ENCODE peak calls at places on chromosome 10, in seven cellular contexts. T, A, E, P, M, I and L are unnamed samples.

GRCh38 chr10:122282253-122282671 is 11.2 kb downstream of the BTBD16 start:
- DNase-seq in P (no peak), E (peak; percentile 22), T (no peak), A (no peak), M (no peak), I (no peak), L (no peak)

GRCh38 chr10:48502791-48503190 is 102.1 kb downstream of the ARHGAP22 start:
- DNase-seq in M (no peak), E (no peak), A (no peak), P (no peak), T (no peak), I (no peak), L (no peak)

GRCh38 chr10:69880301-69881081 is 78.8 kb downstream of the COL13A1 start:
- DNase-seq in P (no peak), E (no peak), M (no peak), T (no peak), I (no peak), A (no peak), L (no peak)

GRCh38 chr10:88066876-88067275 is 203.5 kb downstream of the PTEN start:
- DNase-seq in E (no peak), A (peak; percentile 85), I (no peak), T (no peak), M (no peak), P (peak; percentile 21), L (peak; percentile 61)

GRCh38 chr10:131514454-131514853 is 202.9 kb upstream of the TCERG1L start:
- DNase-seq in T (no peak), M (no peak), A (peak; percentile 43), E (no peak), P (no peak), I (no peak), L (no peak)

GRCh38 chr10:117272195-117273076 is 31.5 kb downstream of the SLC18A2 start:
- DNase-seq in T (no peak), A (no peak), P (no peak), E (no peak), M (no peak), I (no peak), L (no peak)

GRCh38 chr10:108850138-108850854 is 1073.0 kb downstream of the XPNPEP1 start:
- DNase-seq in A (peak; percentile 70), T (no peak), I (no peak), E (no peak), P (no peak), M (no peak), L (no peak)

GRCh38 chr10:3671431-3671955 is 113.5 kb downstream of the KLF6 start:
- DNase-seq in E (no peak), I (no peak), T (no peak), M (no peak), P (no peak), A (no peak), L (no peak)

GRCh38 chr10:96334888-96335526 is 23.8 kb downstream of the OPALIN start:
- DNase-seq in T (no peak), P (no peak), I (peak; percentile 35), M (no peak), E (peak; percentile 55), A (no peak), L (no peak)

GRCh38 chr10:89267056-89267455 is 15.5 kb upstream of the LIPA start:
- DNase-seq in I (no peak), E (no peak), M (no peak), A (no peak), T (no peak), P (no peak), L (no peak)

GRCh38 chr10:114259825-114260224 is 20.8 kb downstream of the VWA2 start:
- DNase-seq in E (peak; percentile 80), M (no peak), I (no peak), A (no peak), P (no peak), T (peak; percentile 52), L (no peak)

GRCh38 chr10:72171175-72171630 is 44.6 kb upstream of the ANAPC16 start:
- DNase-seq in M (peak; percentile 79), P (no peak), E (peak; percentile 77), I (peak; percentile 80), A (no peak), T (no peak), L (peak; percentile 63)

DNA sequence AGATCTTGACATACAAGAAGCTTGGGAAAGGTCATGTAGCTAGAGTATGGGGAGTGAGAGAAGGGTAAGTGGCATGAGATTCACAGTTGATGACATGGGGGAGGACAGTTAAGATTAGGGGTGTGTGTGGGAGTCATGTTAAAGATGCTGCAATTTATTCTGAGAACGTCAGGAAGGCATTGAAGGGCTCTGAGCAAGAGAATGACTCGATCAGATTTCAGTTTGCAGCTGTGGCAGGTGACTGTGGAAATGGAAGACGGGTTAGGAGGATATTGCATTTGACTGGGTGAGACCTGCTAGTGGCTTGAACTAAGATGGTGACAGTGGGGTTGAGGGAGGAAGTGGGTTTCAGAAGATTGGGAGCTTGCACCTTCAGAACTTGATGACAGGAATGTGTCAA is 5.6 kb downstream of the CDC123 start:
- DNase-seq in E (no peak), I (no peak), P (no peak), M (no peak), A (no peak), T (no peak), L (no peak)
- H3K36me3 ChIP-seq in E (peaks cover 6% of the 10 kb centered on the region), I (peaks cover 17% of the 10 kb centered on the region), P (peaks cover 26% of the 10 kb centered on the region), M (peaks cover 3% of the 10 kb centered on the region), A (peaks cover 50% of the 10 kb centered on the region), T (peaks cover 67% of the 10 kb centered on the region), L (no peaks in the 10 kb centered on the region)

DNA sequence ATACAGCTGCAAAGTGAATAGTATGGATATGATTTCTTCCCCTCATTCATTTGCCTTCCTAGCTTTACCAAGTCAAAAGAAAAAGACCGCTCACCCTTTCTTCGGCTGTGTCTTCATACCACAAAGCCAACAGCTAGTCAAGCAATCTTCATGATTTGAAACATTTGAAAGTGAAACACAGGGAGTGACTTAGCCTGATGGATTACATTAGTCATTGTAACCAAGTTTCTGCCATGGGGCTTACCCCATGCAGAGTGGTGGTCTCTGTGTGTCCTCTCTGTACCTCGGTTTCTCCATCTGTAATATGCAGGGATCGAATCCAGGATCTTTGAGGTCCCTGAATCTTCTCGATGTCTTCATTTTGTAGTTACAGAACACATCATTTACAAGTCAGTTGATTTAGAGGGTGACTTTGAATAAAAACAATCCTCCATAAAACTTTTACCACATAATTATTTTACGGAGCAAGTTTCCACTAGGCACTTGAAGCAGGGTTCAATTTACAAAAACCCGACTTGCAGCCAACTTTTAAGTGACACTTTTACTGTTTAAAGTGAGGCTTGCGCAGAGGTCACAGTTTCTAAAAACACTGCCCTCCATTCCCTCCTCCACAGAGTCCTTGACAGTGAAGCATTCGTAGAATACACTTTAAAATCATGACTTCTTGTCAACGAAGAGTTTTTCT is 2.2 kb upstream of the LGI1 start:
- DNase-seq in T (no peak), M (no peak), E (no peak), A (no peak), I (no peak), P (no peak), L (no peak)
- H3K27ac ChIP-seq in T (no peak overlapping the region), M (no peak overlapping the region), E (no peak overlapping the region), A (no peak overlapping the region), I (no peak overlapping the region), P (no peak overlapping the region), L (no peak overlapping the region)

DNA sequence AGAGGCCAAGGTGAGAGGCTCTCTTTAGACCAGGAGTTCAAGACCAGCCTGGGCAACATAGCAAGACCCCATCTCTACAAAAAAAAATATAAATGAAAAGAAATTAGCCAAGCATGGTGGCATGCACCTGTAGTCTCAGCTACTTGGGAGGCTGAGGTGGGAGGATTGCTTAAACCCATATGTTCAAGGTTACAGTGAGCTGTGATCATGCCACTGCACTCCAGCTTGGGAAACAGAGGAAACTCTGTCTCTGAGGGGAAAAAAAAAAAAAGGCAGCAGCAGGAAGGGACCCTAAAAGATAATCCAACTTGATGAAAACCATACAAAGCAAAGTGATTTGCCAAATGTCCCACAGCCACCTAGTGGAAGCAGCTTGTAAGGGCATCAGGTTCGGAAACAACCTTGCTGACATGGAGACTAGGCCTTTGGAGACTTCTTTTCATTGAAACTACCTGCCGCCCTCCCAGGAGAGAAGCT is 15.6 kb upstream of the PBLD start:
- DNase-seq in E (peak; percentile 67), I (peak; percentile 58), T (no peak), A (peak; percentile 83), M (no peak), P (peak; percentile 24), L (no peak)
- H3K36me3 ChIP-seq in E (peaks cover 7% of the 10 kb centered on the region), I (peaks cover 28% of the 10 kb centered on the region), T (peaks cover 93% of the 10 kb centered on the region), A (peaks cover 31% of the 10 kb centered on the region), M (peaks cover 4% of the 10 kb centered on the region), P (peaks cover 4% of the 10 kb centered on the region), L (peaks cover 75% of the 10 kb centered on the region)

GRCh38 chr10:21056461-21056860 is 159.3 kb upstream of the NEBL start:
- DNase-seq in M (no peak), A (no peak), I (no peak), T (no peak), P (no peak), E (no peak), L (no peak)

GRCh38 chr10:21060626-21061025 is 163.5 kb upstream of the NEBL start:
- DNase-seq in T (no peak), E (no peak), A (peak; percentile 4), M (no peak), I (no peak), P (no peak), L (no peak)

GRCh38 chr10:21055339-21056135 is 158.4 kb upstream of the NEBL start:
- DNase-seq in T (no peak), I (no peak), E (no peak), A (no peak), P (no peak), M (no peak), L (no peak)

GRCh38 chr10:21057989-21058388 is 160.9 kb upstream of the NEBL start:
- DNase-seq in M (no peak), P (no peak), I (no peak), A (no peak), E (no peak), T (no peak), L (no peak)

GRCh38 chr10:21057436-21057835 is 160.3 kb upstream of the NEBL start:
- DNase-seq in I (no peak), P (no peak), E (no peak), A (peak; percentile 19), T (no peak), M (no peak), L (no peak)
- H3K27ac ChIP-seq in I (no peak overlapping the region), P (no peak overlapping the region), E (no peak overlapping the region), A (no peak overlapping the region), T (no peak overlapping the region), M (no peak overlapping the region), L (no peak overlapping the region)

DNA sequence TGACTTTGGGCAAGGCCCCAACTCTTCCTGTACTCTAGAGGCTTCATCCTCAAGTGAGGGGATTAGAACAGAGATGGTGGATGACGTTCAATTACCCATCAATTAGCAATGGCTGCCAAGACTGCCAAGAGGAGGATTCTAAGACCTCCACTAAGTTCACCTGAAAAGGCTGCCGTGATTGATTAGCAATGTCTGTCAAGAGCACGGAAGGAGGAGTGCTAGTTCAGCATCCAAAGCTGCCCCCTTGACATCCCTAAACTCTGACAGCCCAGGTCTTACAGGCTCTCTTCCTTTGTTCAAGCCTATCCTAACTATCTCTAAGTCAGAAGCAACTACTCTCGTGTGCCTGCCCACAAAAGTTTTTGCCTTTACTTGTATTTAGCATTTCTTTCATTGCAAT is 68.4 kb downstream of the FAM53B start:
- DNase-seq in A (no peak), T (no peak), M (no peak), I (no peak), P (no peak), E (no peak), L (no peak)
- H3K36me3 ChIP-seq in A (peaks cover 43% of the 10 kb centered on the region), T (peaks cover 4% of the 10 kb centered on the region), M (no peaks in the 10 kb centered on the region), I (peaks cover 4% of the 10 kb centered on the region), P (no peaks in the 10 kb centered on the region), E (no peaks in the 10 kb centered on the region), L (peaks cover 21% of the 10 kb centered on the region)